ENCODE peak calls at places on chromosomes 6 and 20, in nine cellular contexts. E is stimulated activated CD4-positive, alpha-beta T cell treated with anti-CD3 and anti-CD28 coated beads, Interleukin-2, amount 100 ng/mL, for 4 hours; S is pons; V is naive thymus-derived CD8-positive, alpha-beta T cell; C is NCI-H2081; B is kidney epithelial cell; D is SK-N-SH; F is nephron progenitor cell; R is Daoy. I is an unnamed sample.

GRCh38 chr6:160426146-160426545 is 78.0 kb downstream of the SLC22A3 start:
- DNase-seq in E (no peak), S (no peak), V (no peak), C (no peak), B (no peak), D (no peak), F (no peak), R (no peak), I (no peak)

GRCh38 chr6:138183792-138184134 is 22.0 kb downstream of the ARFGEF3 start:
- DNase-seq in E (no peak), S (no peak), V (no peak), C (no peak), B (no peak), D (no peak), F (no peak), R (no peak), I (no peak)

GRCh38 chr20:51402201-51402600 is 140.3 kb downstream of the NFATC2 start:
- DNase-seq in E (no peak), S (peak), V (no peak), C (no peak), B (no peak), D (no peak), F (no peak), R (no peak), I (no peak)

GRCh38 chr6:4459032-4459431 is 317.2 kb upstream of the CDYL start:
- DNase-seq in E (no peak), S (no peak), V (no peak), C (peak), B (peak), D (no peak), F (no peak), R (peak), I (peak)

GRCh38 chr6:53659458-53659857 is 6.1 kb downstream of the KLHL31 start:
- DNase-seq in E (no peak), S (no peak), V (no peak), C (no peak), B (no peak), D (no peak), F (no peak), R (peak), I (no peak)

GRCh38 chr6:4008324-4009047 is 70.5 kb downstream of the FAM217A start:
- DNase-seq in E (no peak), S (peak), V (no peak), C (peak), B (peak), D (peak), F (no peak), R (peak), I (peak)

GRCh38 chr6:10478187-10479040 is 42.7 kb upstream of the GCNT2 start:
- DNase-seq in E (no peak), S (peak), V (no peak), C (peak), B (no peak), D (peak), F (no peak), R (peak), I (no peak)

GRCh38 chr20:17298169-17298568 is 71.3 kb downstream of the PCSK2 start:
- DNase-seq in E (no peak), S (no peak), V (no peak), C (no peak), B (no peak), D (no peak), F (no peak), R (peak), I (no peak)

GRCh38 chr6:83958250-83958685 is 75.3 kb upstream of the MRAP2 start:
- DNase-seq in E (no peak), S (no peak), V (no peak), C (no peak), B (no peak), D (no peak), F (no peak), R (no peak), I (no peak)

GRCh38 chr20:54048489-54048888 is 21.9 kb downstream of the BCAS1 start:
- DNase-seq in E (no peak), S (no peak), V (no peak), C (no peak), B (no peak), D (no peak), F (no peak), R (no peak), I (no peak)

GRCh38 chr6:150711584-150712501 is 112.2 kb downstream of the PLEKHG1 start:
- DNase-seq in E (no peak), S (no peak), V (no peak), C (no peak), B (no peak), D (no peak), F (no peak), R (no peak), I (no peak)

GRCh38 chr20:60427516-60427915 is 469.3 kb downstream of the CDH26 start:
- DNase-seq in E (no peak), S (no peak), V (no peak), C (no peak), B (no peak), D (no peak), F (no peak), R (no peak), I (no peak)

GRCh38 chr6:16354692-16355091 is 116.3 kb downstream of the GMPR start:
- DNase-seq in E (no peak), S (no peak), V (no peak), C (no peak), B (no peak), D (peak), F (no peak), R (no peak), I (no peak)

GRCh38 chr6:13762648-13763441 is 51.2 kb upstream of the RANBP9 start:
- DNase-seq in E (no peak), S (peak), V (no peak), C (no peak), B (peak), D (no peak), F (no peak), R (peak), I (no peak)

GRCh38 chr20:37902504-37903313 is at the start of gene VSTM2L:
- DNase-seq in E (no peak), S (no peak), V (no peak), C (no peak), B (no peak), D (peak), F (peak), R (peak), I (peak)

I was measured in epithelial cell of proximal tubule.